ENCODE peak calls at places on chromosomes 13 and 19, in five cellular contexts. One of them, this sample, is unnamed.

GRCh38 chr13:40146586-40147240 is 491.3 kb downstream of the COG6 start:
- DNase-seq in cardiac muscle cell: no peak
- DNase-seq in WERI-Rb-1: no peak
- DNase-seq in iPS-NIHi11: no peak
- DNase-seq in CD8-positive, alpha-beta T cell: no peak
- DNase-seq in this sample: no peak

GRCh38 chr19:897442-898039 is 4.3 kb downstream of the RNU6-9 start:
- DNase-seq in CD8-positive, alpha-beta T cell: no peak
- DNase-seq in iPS-NIHi11: no peak
- DNase-seq in cardiac muscle cell: no peak
- DNase-seq in WERI-Rb-1: no peak
- DNase-seq in this sample: peak

GRCh38 chr13:114101325-114101821 is 31.1 kb downstream of the RASA3 start:
- DNase-seq in iPS-NIHi11: no peak
- DNase-seq in WERI-Rb-1: peak
- DNase-seq in cardiac muscle cell: no peak
- DNase-seq in CD8-positive, alpha-beta T cell: no peak
- DNase-seq in this sample: no peak

GRCh38 chr19:13579388-13580060 is 73.2 kb upstream of the CACNA1A start:
- DNase-seq in CD8-positive, alpha-beta T cell: no peak
- DNase-seq in cardiac muscle cell: no peak
- DNase-seq in WERI-Rb-1: no peak
- DNase-seq in iPS-NIHi11: peak
- DNase-seq in this sample: no peak

GRCh38 chr13:98938801-98939200 is 39.1 kb downstream of the DOCK9 start:
- DNase-seq in CD8-positive, alpha-beta T cell: no peak
- DNase-seq in iPS-NIHi11: peak
- DNase-seq in WERI-Rb-1: no peak
- DNase-seq in cardiac muscle cell: peak
- DNase-seq in this sample: peak

GRCh38 chr19:52191951-52192350 is 2.1 kb downstream of the PPP2R1A start:
- DNase-seq in cardiac muscle cell: peak
- DNase-seq in iPS-NIHi11: no peak
- DNase-seq in CD8-positive, alpha-beta T cell: no peak
- DNase-seq in WERI-Rb-1: no peak
- DNase-seq in this sample: no peak

GRCh38 chr13:106680796-106681482 is 113.0 kb upstream of the ARGLU1 start:
- DNase-seq in CD8-positive, alpha-beta T cell: no peak
- DNase-seq in cardiac muscle cell: no peak
- DNase-seq in WERI-Rb-1: no peak
- DNase-seq in iPS-NIHi11: peak
- DNase-seq in this sample: peak

GRCh38 chr19:2294377-2295335 is 12.7 kb upstream of the PEAK3 start:
- DNase-seq in cardiac muscle cell: no peak
- DNase-seq in WERI-Rb-1: peak
- DNase-seq in CD8-positive, alpha-beta T cell: no peak
- DNase-seq in iPS-NIHi11: no peak
- DNase-seq in this sample: no peak

GRCh38 chr13:114135731-114136171 is 3.3 kb upstream of the RASA3 start:
- DNase-seq in CD8-positive, alpha-beta T cell: no peak
- DNase-seq in cardiac muscle cell: no peak
- DNase-seq in WERI-Rb-1: no peak
- DNase-seq in iPS-NIHi11: no peak
- DNase-seq in this sample: no peak

GRCh38 chr13:46035066-46035465 is 17.5 kb downstream of the ZC3H13 start:
- DNase-seq in CD8-positive, alpha-beta T cell: no peak
- DNase-seq in iPS-NIHi11: no peak
- DNase-seq in WERI-Rb-1: no peak
- DNase-seq in cardiac muscle cell: no peak
- DNase-seq in this sample: no peak

GRCh38 chr19:55369651-55370304 is 485 bp downstream of the IL11 start:
- DNase-seq in cardiac muscle cell: peak
- DNase-seq in iPS-NIHi11: peak
- DNase-seq in CD8-positive, alpha-beta T cell: no peak
- DNase-seq in WERI-Rb-1: peak
- DNase-seq in this sample: peak

GRCh38 chr19:48513289-48514122 is 1.9 kb upstream of the LMTK3 start:
- DNase-seq in CD8-positive, alpha-beta T cell: no peak
- DNase-seq in cardiac muscle cell: peak
- DNase-seq in iPS-NIHi11: peak
- DNase-seq in WERI-Rb-1: peak
- DNase-seq in this sample: peak

GRCh38 chr13:80361883-80362327 is 21.0 kb upstream of the SPRY2 start:
- DNase-seq in CD8-positive, alpha-beta T cell: no peak
- DNase-seq in WERI-Rb-1: peak
- DNase-seq in iPS-NIHi11: peak
- DNase-seq in cardiac muscle cell: peak
- DNase-seq in this sample: peak

GRCh38 chr13:51927129-51927528 is 65.4 kb downstream of the CCDC70 start:
- DNase-seq in CD8-positive, alpha-beta T cell: no peak
- DNase-seq in cardiac muscle cell: no peak
- DNase-seq in WERI-Rb-1: no peak
- DNase-seq in iPS-NIHi11: no peak
- DNase-seq in this sample: no peak

This sample was measured in neural progenitor cell.